ENCODE peak calls at places on chromosomes 7 and 10, in four cellular contexts. One of them, this sample, is unnamed.

GRCh38 chr10:84213076-84213475 is 12.3 kb downstream of the LRIT2 start:
- DNase-seq in chondrocyte: no peak
- DNase-seq in GM20000: no peak
- DNase-seq in BJ: no peak
- DNase-seq in this sample: no peak

GRCh38 chr7:5636914-5637313 is 144.5 kb downstream of the RNF216 start:
- DNase-seq in chondrocyte: no peak
- DNase-seq in GM20000: no peak
- DNase-seq in BJ: peak
- DNase-seq in this sample: no peak

GRCh38 chr10:132899054-132899750 is 43.2 kb downstream of the CFAP46 start:
- DNase-seq in chondrocyte: peak
- DNase-seq in GM20000: no peak
- DNase-seq in BJ: no peak
- DNase-seq in this sample: no peak

GRCh38 chr7:23487670-23488069 is 17.4 kb upstream of the IGF2BP3 start:
- DNase-seq in chondrocyte: no peak
- DNase-seq in GM20000: no peak
- DNase-seq in BJ: no peak
- DNase-seq in this sample: no peak

GRCh38 chr7:105775580-105775979 is 100.8 kb downstream of the ATXN7L1 start:
- DNase-seq in chondrocyte: no peak
- DNase-seq in GM20000: no peak
- DNase-seq in BJ: no peak
- DNase-seq in this sample: no peak

GRCh38 chr10:118704711-118705110 is 50.1 kb downstream of the CACUL1 start:
- DNase-seq in chondrocyte: no peak
- DNase-seq in GM20000: no peak
- DNase-seq in BJ: no peak
- DNase-seq in this sample: no peak

GRCh38 chr10:15140640-15141039 is 27.9 kb downstream of the NMT2 start:
- DNase-seq in chondrocyte: no peak
- DNase-seq in GM20000: no peak
- DNase-seq in BJ: no peak
- DNase-seq in this sample: no peak

GRCh38 chr10:101614957-101615759 is 27.0 kb downstream of the DPCD start:
- DNase-seq in chondrocyte: no peak
- DNase-seq in GM20000: no peak
- DNase-seq in BJ: no peak
- DNase-seq in this sample: no peak

GRCh38 chr7:29071203-29071804 is 75.0 kb downstream of the CPVL start:
- DNase-seq in chondrocyte: no peak
- DNase-seq in GM20000: no peak
- DNase-seq in BJ: no peak
- DNase-seq in this sample: no peak

GRCh38 chr7:127035203-127035849 is 217.4 kb downstream of the GRM8 start:
- DNase-seq in chondrocyte: no peak
- DNase-seq in GM20000: no peak
- DNase-seq in BJ: no peak
- DNase-seq in this sample: no peak

GRCh38 chr7:25297231-25297630 is 68.9 kb upstream of the NPVF start:
- DNase-seq in chondrocyte: no peak
- DNase-seq in GM20000: no peak
- DNase-seq in BJ: no peak
- DNase-seq in this sample: no peak

GRCh38 chr10:100742067-100742771 is 3.2 kb upstream of the PAX2 start:
- DNase-seq in chondrocyte: no peak
- DNase-seq in GM20000: peak
- DNase-seq in BJ: no peak
- DNase-seq in this sample: no peak

GRCh38 chr10:74883428-74883827 is 57.0 kb downstream of the KAT6B start:
- DNase-seq in chondrocyte: no peak
- DNase-seq in GM20000: no peak
- DNase-seq in BJ: no peak
- DNase-seq in this sample: no peak

GRCh38 chr10:132185601-132186487 is 904 bp upstream of the DPYSL4 start:
- DNase-seq in chondrocyte: no peak
- DNase-seq in GM20000: no peak
- DNase-seq in BJ: no peak
- DNase-seq in this sample: no peak

GRCh38 chr10:74586088-74586585 is 240.3 kb upstream of the KAT6B start:
- DNase-seq in chondrocyte: no peak
- DNase-seq in GM20000: peak
- DNase-seq in BJ: no peak
- DNase-seq in this sample: no peak

GRCh38 chr7:122919643-122920181 is 33.5 kb upstream of the CADPS2 start:
- DNase-seq in chondrocyte: no peak
- DNase-seq in GM20000: no peak
- DNase-seq in BJ: no peak
- DNase-seq in this sample: no peak

GRCh38 chr7:47651355-47652317 is 69.7 kb upstream of the TNS3 start:
- DNase-seq in chondrocyte: no peak
- DNase-seq in GM20000: no peak
- DNase-seq in BJ: peak
- DNase-seq in this sample: no peak

GRCh38 chr10:16491933-16492332 is 29.7 kb downstream of the C1QL3 start:
- DNase-seq in chondrocyte: no peak
- DNase-seq in GM20000: no peak
- DNase-seq in BJ: no peak
- DNase-seq in this sample: no peak

GRCh38 chr10:77251297-77252013 is 386.2 kb downstream of the KCNMA1 start:
- DNase-seq in chondrocyte: no peak
- DNase-seq in GM20000: no peak
- DNase-seq in BJ: no peak
- DNase-seq in this sample: no peak

GRCh38 chr7:31102151-31102972 is 50.3 kb downstream of the ADCYAP1R1 start:
- DNase-seq in chondrocyte: no peak
- DNase-seq in GM20000: no peak
- DNase-seq in BJ: no peak
- DNase-seq in this sample: peak

GRCh38 chr7:2825595-2826227 is 18.4 kb downstream of the GNA12 start:
- DNase-seq in chondrocyte: no peak
- DNase-seq in GM20000: no peak
- DNase-seq in BJ: no peak
- DNase-seq in this sample: no peak

GRCh38 chr7:12490105-12490688 is 80.3 kb upstream of the SCIN start:
- DNase-seq in chondrocyte: no peak
- DNase-seq in GM20000: no peak
- DNase-seq in BJ: no peak
- DNase-seq in this sample: peak

GRCh38 chr10:1241973-1242935 is 186.1 kb downstream of the WDR37 start:
- DNase-seq in chondrocyte: peak
- DNase-seq in GM20000: no peak
- DNase-seq in BJ: no peak
- DNase-seq in this sample: no peak

GRCh38 chr7:48035967-48036478 is 680 bp downstream of the C7orf57 start:
- DNase-seq in chondrocyte: peak
- DNase-seq in GM20000: no peak
- DNase-seq in BJ: no peak
- DNase-seq in this sample: no peak

GRCh38 chr10:14507156-14507555 is 176.4 kb upstream of the FRMD4A start:
- DNase-seq in chondrocyte: no peak
- DNase-seq in GM20000: peak
- DNase-seq in BJ: no peak
- DNase-seq in this sample: no peak

GRCh38 chr7:128884561-128885369 is 22.1 kb downstream of the ATP6V1F start:
- DNase-seq in chondrocyte: peak
- DNase-seq in GM20000: no peak
- DNase-seq in BJ: no peak
- DNase-seq in this sample: no peak

GRCh38 chr7:13099197-13099795 is 411.9 kb downstream of the ARL4A start:
- DNase-seq in chondrocyte: no peak
- DNase-seq in GM20000: peak
- DNase-seq in BJ: no peak
- DNase-seq in this sample: no peak

GRCh38 chr7:70997275-70997674 is 134.7 kb upstream of the GALNT17 start:
- DNase-seq in chondrocyte: no peak
- DNase-seq in GM20000: no peak
- DNase-seq in BJ: no peak
- DNase-seq in this sample: no peak

GRCh38 chr10:50275650-50276235 is 24.4 kb upstream of the ASAH2 start:
- DNase-seq in chondrocyte: no peak
- DNase-seq in GM20000: peak
- DNase-seq in BJ: no peak
- DNase-seq in this sample: peak

DNA sequence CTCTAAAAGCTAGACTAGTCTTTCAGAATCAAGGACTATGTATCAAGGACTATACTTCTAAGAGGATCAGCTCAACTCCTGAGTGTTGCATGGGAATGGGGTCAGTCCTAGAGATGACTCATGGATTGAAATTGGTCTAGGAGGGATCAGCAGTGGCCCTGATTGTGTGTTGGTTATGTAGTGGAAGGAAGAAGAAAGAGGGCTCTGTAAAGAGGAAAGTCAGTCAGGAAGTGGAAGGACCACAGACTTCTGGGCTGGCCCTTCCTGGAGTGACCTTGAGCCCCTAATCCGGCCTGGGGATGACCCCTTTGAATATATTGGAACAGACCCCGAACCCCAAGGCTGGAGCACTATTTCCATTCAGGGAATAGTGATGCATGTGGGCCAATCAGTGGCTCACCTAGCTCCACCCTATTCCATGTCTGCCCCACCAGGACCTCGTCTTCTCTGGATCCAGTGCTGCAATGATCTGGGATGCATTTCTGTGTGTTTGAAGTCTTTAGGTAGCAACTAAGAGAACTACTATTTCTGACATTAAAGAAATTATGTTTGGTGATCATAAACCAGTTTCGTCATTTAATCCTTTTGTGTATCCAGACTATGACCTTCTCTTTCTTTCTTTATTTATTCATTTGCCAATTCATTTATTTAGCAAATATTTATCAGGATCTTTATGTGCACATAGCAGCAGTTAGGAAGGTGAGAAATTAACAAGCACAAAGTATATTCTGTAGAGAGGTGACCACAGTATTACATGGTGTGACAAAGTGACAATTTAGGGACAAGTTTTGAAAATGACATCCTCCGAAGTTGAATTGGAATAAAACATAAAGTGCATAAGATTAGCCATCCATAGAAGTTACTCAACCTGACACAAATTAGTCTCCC is 48.6 kb upstream of the KIF5B start:
- DNase-seq in chondrocyte: no peak
- DNase-seq in GM20000: no peak
- DNase-seq in BJ: peak
- DNase-seq in this sample: no peak
- TF ChIP-seq CTCF in chondrocyte: no peak
- TF ChIP-seq CTCF in GM20000: no peak
- TF ChIP-seq CTCF in BJ: no peak
- TF ChIP-seq CTCF in this sample: no peak

GRCh38 chr7:149228831-149229471 is 10.5 kb upstream of the ZNF212 start:
- DNase-seq in chondrocyte: no peak
- DNase-seq in GM20000: no peak
- DNase-seq in BJ: no peak
- DNase-seq in this sample: no peak
- TF ChIP-seq CTCF in chondrocyte: no peak
- TF ChIP-seq CTCF in GM20000: no peak
- TF ChIP-seq CTCF in BJ: no peak
- TF ChIP-seq CTCF in this sample: no peak

GRCh38 chr10:44030132-44030531 is 354.8 kb downstream of the CXCL12 start:
- DNase-seq in chondrocyte: no peak
- DNase-seq in GM20000: peak
- DNase-seq in BJ: no peak
- DNase-seq in this sample: peak
- TF ChIP-seq CTCF in chondrocyte: peak
- TF ChIP-seq CTCF in GM20000: no peak
- TF ChIP-seq CTCF in BJ: no peak
- TF ChIP-seq CTCF in this sample: peak

DNA sequence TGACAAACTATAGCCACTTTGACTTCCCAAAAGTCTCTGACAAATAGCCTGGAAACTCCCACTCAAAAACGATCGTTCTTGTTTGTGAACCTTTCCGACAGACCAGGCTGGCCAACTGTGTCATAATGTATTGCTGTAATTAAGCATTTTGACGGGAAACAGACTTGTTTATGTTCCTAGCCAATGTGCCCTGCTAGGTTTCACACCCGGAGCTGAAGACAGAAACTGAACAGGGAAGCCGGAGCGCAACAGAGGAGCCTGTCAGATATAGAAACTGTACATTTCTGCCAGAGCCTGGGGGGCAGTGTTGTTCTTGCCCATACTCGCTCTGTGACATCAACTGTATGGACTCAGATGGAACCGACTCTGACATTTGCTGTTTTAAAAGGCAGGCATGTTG is 55.3 kb upstream of the C7orf33 start:
- DNase-seq in chondrocyte: no peak
- DNase-seq in GM20000: peak
- DNase-seq in BJ: no peak
- DNase-seq in this sample: peak
- TF ChIP-seq CTCF in chondrocyte: no peak
- TF ChIP-seq CTCF in GM20000: no peak
- TF ChIP-seq CTCF in BJ: no peak
- TF ChIP-seq CTCF in this sample: no peak

DNA sequence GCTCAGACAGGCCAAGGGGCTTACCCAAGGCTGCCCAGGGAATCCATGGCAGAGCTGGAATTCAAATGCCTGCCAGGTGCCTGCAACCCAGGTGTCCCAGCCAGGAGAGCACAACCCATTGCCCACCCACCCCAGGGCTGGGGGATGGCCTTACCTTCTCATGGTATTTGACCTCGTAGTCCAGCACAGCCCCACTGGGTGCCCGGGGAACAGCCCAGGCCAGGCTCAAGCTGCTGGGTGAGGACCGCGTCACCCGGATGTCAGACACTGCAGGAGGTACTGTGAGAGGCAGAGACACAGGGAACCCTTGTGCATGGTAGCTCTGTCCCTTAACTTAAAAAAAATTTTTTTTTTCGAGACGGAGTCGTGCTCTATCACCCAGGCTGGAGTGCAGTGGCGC is 9.0 kb downstream of the EPHB4 start:
- DNase-seq in chondrocyte: no peak
- DNase-seq in GM20000: no peak
- DNase-seq in BJ: no peak
- DNase-seq in this sample: no peak
- TF ChIP-seq CTCF in chondrocyte: no peak
- TF ChIP-seq CTCF in GM20000: no peak
- TF ChIP-seq CTCF in BJ: no peak
- TF ChIP-seq CTCF in this sample: no peak

GRCh38 chr7:98872328-98872924 is 2.6 kb upstream of the TMEM130 start:
- DNase-seq in chondrocyte: peak
- DNase-seq in GM20000: no peak
- DNase-seq in BJ: no peak
- DNase-seq in this sample: peak
- TF ChIP-seq CTCF in chondrocyte: peak
- TF ChIP-seq CTCF in GM20000: peak
- TF ChIP-seq CTCF in BJ: peak
- TF ChIP-seq CTCF in this sample: peak

This sample was measured in GM13976.